ENCODE peak calls at places on chromosomes 1 and 21, in four cellular contexts. One of them, this sample, is unnamed.
A peak's percentile ranks its signal among the peaks of the same experiment; 100 is the strongest.

GRCh38 chr1:204445860-204446412 is 34.3 kb upstream of the PPP1R15B start:
- DNase-seq in left ventricle myocardium inferior: no peak
- DNase-seq in Panc1: no peak
- DNase-seq in GM12865: peak; percentile 66
- DNase-seq in this sample: peak; percentile 35

GRCh38 chr1:21909286-21909759 is 27.8 kb downstream of the HSPG2 start:
- DNase-seq in left ventricle myocardium inferior: no peak
- DNase-seq in Panc1: no peak
- DNase-seq in GM12865: no peak
- DNase-seq in this sample: no peak

GRCh38 chr1:233654667-233655432 is 40.9 kb downstream of the KCNK1 start:
- DNase-seq in left ventricle myocardium inferior: no peak
- DNase-seq in Panc1: no peak
- DNase-seq in GM12865: no peak
- DNase-seq in this sample: no peak

GRCh38 chr1:41236781-41237180 is 5.3 kb downstream of the SCMH1 start:
- DNase-seq in left ventricle myocardium inferior: no peak
- DNase-seq in Panc1: no peak
- DNase-seq in GM12865: no peak
- DNase-seq in this sample: no peak

GRCh38 chr1:29466258-29466657 is 229.9 kb downstream of the PTPRU start:
- DNase-seq in left ventricle myocardium inferior: no peak
- DNase-seq in Panc1: no peak
- DNase-seq in GM12865: no peak
- DNase-seq in this sample: no peak

GRCh38 chr1:53379662-53380002 is 51.8 kb upstream of the LRP8 start:
- DNase-seq in left ventricle myocardium inferior: no peak
- DNase-seq in Panc1: no peak
- DNase-seq in GM12865: no peak
- DNase-seq in this sample: no peak

GRCh38 chr1:218886472-218886871 is 287.2 kb upstream of the LYPLAL1 start:
- DNase-seq in left ventricle myocardium inferior: peak; percentile 59
- DNase-seq in Panc1: no peak
- DNase-seq in GM12865: no peak
- DNase-seq in this sample: no peak

GRCh38 chr1:54080598-54081049 is 27.2 kb downstream of the TCEANC2 start:
- DNase-seq in left ventricle myocardium inferior: no peak
- DNase-seq in Panc1: no peak
- DNase-seq in GM12865: no peak
- DNase-seq in this sample: no peak

GRCh38 chr21:28605138-28605537 is 387.5 kb downstream of the LTN1 start:
- DNase-seq in left ventricle myocardium inferior: no peak
- DNase-seq in Panc1: no peak
- DNase-seq in GM12865: peak; percentile 47
- DNase-seq in this sample: peak; percentile 76

GRCh38 chr1:28955930-28956552 is 41.7 kb downstream of the EPB41 start:
- DNase-seq in left ventricle myocardium inferior: no peak
- DNase-seq in Panc1: peak; percentile 45
- DNase-seq in GM12865: no peak
- DNase-seq in this sample: no peak

GRCh38 chr1:51877434-51878306 is 857 bp downstream of the NRDC start:
- DNase-seq in left ventricle myocardium inferior: no peak
- DNase-seq in Panc1: no peak
- DNase-seq in GM12865: peak; percentile 35
- DNase-seq in this sample: no peak

GRCh38 chr1:97174039-97174704 is 452.6 kb downstream of the PTBP2 start:
- DNase-seq in left ventricle myocardium inferior: no peak
- DNase-seq in Panc1: no peak
- DNase-seq in GM12865: no peak
- DNase-seq in this sample: no peak

GRCh38 chr1:214505134-214505533 is 46.3 kb downstream of the PTPN14 start:
- DNase-seq in left ventricle myocardium inferior: no peak
- DNase-seq in Panc1: no peak
- DNase-seq in GM12865: no peak
- DNase-seq in this sample: no peak

GRCh38 chr1:51512120-51512519 is 6.9 kb downstream of the EPS15 start:
- DNase-seq in left ventricle myocardium inferior: no peak
- DNase-seq in Panc1: no peak
- DNase-seq in GM12865: peak; percentile 51
- DNase-seq in this sample: no peak

GRCh38 chr1:111624382-111624781 is 4.8 kb downstream of the RAP1A start:
- DNase-seq in left ventricle myocardium inferior: no peak
- DNase-seq in Panc1: no peak
- DNase-seq in GM12865: peak; percentile 77
- DNase-seq in this sample: no peak
- H3K4me3 ChIP-seq in left ventricle myocardium inferior: no peak overlapping the region
- H3K4me3 ChIP-seq in Panc1: no peak overlapping the region
- H3K4me3 ChIP-seq in GM12865: peak overlapping the region; percentile 91
- H3K4me3 ChIP-seq in this sample: no peak overlapping the region

GRCh38 chr1:20731057-20731991 is 1.2 kb downstream of the SH2D5 start:
- DNase-seq in left ventricle myocardium inferior: no peak
- DNase-seq in Panc1: no peak
- DNase-seq in GM12865: no peak
- DNase-seq in this sample: no peak

GRCh38 chr1:20735581-20736111 is 3.1 kb upstream of the SH2D5 start:
- DNase-seq in left ventricle myocardium inferior: no peak
- DNase-seq in Panc1: no peak
- DNase-seq in GM12865: no peak
- DNase-seq in this sample: peak; percentile 89

GRCh38 chr1:20732071-20732587 is 374 bp downstream of the SH2D5 start:
- DNase-seq in left ventricle myocardium inferior: peak; percentile 52
- DNase-seq in Panc1: peak; percentile 67
- DNase-seq in GM12865: peak; percentile 56
- DNase-seq in this sample: no peak

GRCh38 chr1:20732588-20733360 is at the start of gene SH2D5:
- DNase-seq in left ventricle myocardium inferior: peak; percentile 36
- DNase-seq in Panc1: peak; percentile 98
- DNase-seq in GM12865: peak; percentile 76
- DNase-seq in this sample: no peak

DNA sequence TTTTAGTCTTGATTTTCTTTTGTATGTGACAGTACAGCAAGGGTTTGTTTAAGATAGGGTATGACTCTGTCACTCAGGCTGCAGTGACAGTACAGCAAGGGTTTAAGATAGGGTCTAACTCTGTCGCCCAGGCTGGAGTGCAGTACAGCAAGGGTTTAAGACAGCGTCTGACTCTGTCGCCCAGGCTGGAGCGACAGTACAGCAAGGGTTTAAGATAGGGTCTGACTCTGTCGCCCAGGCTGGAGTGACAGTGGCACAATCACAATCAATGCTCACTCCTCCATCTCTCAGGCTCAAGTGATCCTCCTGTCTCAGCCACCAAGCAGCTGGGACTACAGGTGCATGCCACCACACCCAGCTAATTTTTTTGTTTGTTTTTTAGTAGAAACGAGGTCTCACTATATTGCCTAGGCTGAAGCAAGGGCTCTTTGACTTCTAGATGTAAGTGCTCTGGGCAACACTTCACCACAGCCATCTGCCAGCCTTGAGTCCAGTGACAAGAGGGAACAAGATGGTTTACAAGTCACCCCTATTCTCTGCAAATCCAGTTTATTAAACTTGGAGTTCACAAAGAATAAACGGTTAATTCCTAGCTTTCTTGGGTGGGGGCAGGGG is 965 bp upstream of the SH2D5 start:
- DNase-seq in left ventricle myocardium inferior: no peak
- DNase-seq in Panc1: no peak
- DNase-seq in GM12865: no peak
- DNase-seq in this sample: no peak
- H3K4me3 ChIP-seq in left ventricle myocardium inferior: peak overlapping the region; percentile 76
- H3K4me3 ChIP-seq in Panc1: peak overlapping the region; percentile 59
- H3K4me3 ChIP-seq in GM12865: no peak overlapping the region
- H3K4me3 ChIP-seq in this sample: no peak overlapping the region

GRCh38 chr1:150162862-150163706 is 13.4 kb downstream of the PLEKHO1 start:
- DNase-seq in left ventricle myocardium inferior: peak; percentile 83
- DNase-seq in Panc1: no peak
- DNase-seq in GM12865: peak; percentile 96
- DNase-seq in this sample: no peak
- H3K4me3 ChIP-seq in left ventricle myocardium inferior: peak overlapping the region; percentile 56
- H3K4me3 ChIP-seq in Panc1: no peak overlapping the region
- H3K4me3 ChIP-seq in GM12865: peak overlapping the region; percentile 70
- H3K4me3 ChIP-seq in this sample: no peak overlapping the region

DNA sequence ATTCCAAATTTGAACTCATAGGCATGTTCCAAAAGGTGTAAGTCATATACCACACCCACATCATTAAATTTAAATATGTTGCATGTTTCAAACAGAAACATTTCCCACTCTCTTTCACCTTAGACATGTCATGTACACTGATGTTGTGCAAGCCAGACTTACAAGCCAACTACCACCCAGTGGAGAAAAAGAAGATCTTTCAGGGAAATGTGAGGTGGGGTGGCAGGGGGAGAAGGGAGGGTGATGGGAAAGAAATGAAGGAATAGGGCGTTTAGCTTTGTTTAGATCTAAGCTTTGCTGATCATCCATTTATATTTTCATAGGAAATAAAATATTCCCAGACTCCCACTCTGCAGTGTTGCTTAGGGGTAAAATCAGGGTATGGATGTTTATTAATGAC is 1.6 kb downstream of the NEGR1 start:
- DNase-seq in left ventricle myocardium inferior: no peak
- DNase-seq in Panc1: no peak
- DNase-seq in GM12865: no peak
- DNase-seq in this sample: no peak
- H3K4me3 ChIP-seq in left ventricle myocardium inferior: peak overlapping the region; percentile 85
- H3K4me3 ChIP-seq in Panc1: no peak overlapping the region
- H3K4me3 ChIP-seq in GM12865: no peak overlapping the region
- H3K4me3 ChIP-seq in this sample: no peak overlapping the region

DNA sequence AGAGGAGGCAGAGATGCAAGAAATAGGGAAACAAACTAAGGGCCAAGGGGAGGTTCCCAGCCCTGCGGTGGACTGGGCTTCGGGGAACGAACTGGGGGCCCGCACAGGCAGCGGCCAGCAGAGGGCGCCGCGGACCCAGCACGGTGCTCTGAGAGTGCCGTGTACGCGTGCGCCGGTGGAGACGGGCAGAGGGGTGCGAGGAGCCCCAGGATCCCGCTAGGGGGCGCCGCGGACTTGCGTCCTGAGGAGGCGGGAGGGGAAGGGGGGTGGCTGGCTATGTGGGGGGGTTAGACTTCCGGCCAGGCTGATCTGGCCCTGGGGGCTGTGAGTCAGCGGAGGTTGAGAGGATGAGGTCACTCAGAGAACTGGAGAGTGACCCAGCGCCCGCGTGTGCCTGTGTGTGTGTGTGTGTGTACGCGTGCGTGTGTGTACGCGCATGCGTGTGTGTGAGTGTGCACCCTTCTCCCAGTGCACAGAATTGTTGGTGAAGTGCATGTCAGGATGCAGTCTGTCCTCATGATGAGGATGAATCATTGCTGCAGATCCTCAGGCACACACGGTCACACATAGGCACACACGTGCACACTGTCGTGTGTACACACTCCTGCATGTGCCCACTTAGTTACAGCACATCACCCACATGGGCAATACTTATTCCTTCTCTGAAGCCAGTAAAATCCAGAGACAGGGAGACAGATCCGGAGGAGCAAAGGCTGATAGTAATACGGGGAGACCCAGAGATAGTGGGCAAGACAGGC is 17.0 kb downstream of the NES start:
- DNase-seq in left ventricle myocardium inferior: peak; percentile 96
- DNase-seq in Panc1: peak; percentile 95
- DNase-seq in GM12865: peak; percentile 98
- DNase-seq in this sample: peak; percentile 89
- H3K4me3 ChIP-seq in left ventricle myocardium inferior: peak overlapping the region; percentile 54
- H3K4me3 ChIP-seq in Panc1: peak overlapping the region; percentile 23
- H3K4me3 ChIP-seq in GM12865: peak overlapping the region; percentile 76
- H3K4me3 ChIP-seq in this sample: peak overlapping the region; percentile 79

GRCh38 chr1:27885620-27886352 is 13.4 kb downstream of the THEMIS2 start:
- DNase-seq in left ventricle myocardium inferior: no peak
- DNase-seq in Panc1: no peak
- DNase-seq in GM12865: no peak
- DNase-seq in this sample: no peak

GRCh38 chr1:27882543-27882903 is 10.2 kb downstream of the THEMIS2 start:
- DNase-seq in left ventricle myocardium inferior: no peak
- DNase-seq in Panc1: no peak
- DNase-seq in GM12865: no peak
- DNase-seq in this sample: no peak

GRCh38 chr1:27885114-27885528 is 12.8 kb downstream of the THEMIS2 start:
- DNase-seq in left ventricle myocardium inferior: peak; percentile 30
- DNase-seq in Panc1: no peak
- DNase-seq in GM12865: no peak
- DNase-seq in this sample: no peak

GRCh38 chr1:27884182-27884954 is 12.0 kb downstream of the THEMIS2 start:
- DNase-seq in left ventricle myocardium inferior: no peak
- DNase-seq in Panc1: no peak
- DNase-seq in GM12865: peak; percentile 91
- DNase-seq in this sample: no peak

DNA sequence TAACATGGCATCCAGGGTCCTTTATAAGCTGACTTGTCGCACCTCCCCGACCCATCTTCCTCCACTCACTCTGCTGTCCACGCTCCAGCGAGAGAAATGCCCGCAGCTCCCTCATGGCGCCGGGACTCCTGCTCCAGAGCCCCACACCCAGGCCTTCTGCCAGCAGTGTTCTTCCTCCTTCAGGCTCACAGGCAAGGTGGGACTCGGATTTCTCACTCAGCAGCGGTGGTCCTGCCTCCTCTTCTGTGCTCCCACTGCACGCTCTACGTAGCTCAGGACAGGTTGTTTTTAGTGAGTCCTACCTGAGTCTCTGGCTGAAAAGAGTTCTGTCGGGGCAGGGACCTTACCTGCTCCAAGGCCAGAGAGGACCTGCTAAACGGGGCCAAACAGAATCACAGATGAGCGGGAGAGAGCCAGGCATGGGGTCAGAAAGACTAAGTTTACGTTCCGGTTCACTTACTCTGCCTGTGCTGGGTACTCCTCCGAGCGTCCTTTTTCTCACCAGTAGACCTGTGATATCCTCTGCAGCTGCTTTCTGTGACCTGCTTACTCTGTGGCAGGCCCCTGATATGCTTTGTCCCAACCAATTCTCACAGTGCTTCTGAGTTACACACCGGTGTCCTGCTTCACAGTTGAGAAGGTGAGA is 11.3 kb downstream of the THEMIS2 start:
- DNase-seq in left ventricle myocardium inferior: no peak
- DNase-seq in Panc1: no peak
- DNase-seq in GM12865: peak; percentile 88
- DNase-seq in this sample: no peak
- H3K4me3 ChIP-seq in left ventricle myocardium inferior: no peak overlapping the region
- H3K4me3 ChIP-seq in Panc1: no peak overlapping the region
- H3K4me3 ChIP-seq in GM12865: peak overlapping the region; percentile 49
- H3K4me3 ChIP-seq in this sample: no peak overlapping the region

DNA sequence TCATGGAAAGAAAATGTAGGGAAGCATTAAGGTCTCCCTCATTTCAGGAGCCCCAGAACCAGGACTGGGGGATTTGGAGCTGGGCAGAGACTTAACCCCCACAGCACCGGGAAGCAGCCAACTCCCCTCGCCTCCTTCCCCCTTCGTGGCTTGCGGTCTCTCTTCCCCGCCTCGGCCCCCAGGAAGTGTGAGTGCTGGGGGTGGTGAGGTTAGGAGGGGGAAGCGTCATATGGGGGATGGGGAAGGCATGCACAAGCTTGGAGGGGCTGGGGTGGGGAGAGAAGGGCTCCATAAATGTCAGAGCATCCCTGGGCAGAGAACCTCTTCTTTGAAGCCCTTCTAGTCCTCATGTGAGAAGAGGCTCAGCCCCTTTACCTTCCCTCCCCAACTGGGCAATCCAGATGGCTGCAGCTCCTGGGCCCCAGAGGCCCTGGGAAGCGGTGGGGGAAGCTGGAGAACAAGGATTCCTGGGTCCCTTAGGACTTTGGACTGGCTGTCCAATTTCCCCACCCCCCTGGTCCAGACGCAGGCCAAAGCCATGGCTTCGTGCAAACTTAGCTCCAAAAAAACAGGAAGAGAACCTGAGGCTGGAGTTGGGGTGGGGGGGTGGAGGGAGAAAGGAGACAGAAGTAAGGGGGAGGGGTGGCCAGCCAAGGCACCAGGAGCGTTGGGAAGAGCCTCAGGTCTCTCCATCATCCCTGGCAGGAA is 7.8 kb downstream of the ZBTB7B start:
- DNase-seq in left ventricle myocardium inferior: no peak
- DNase-seq in Panc1: no peak
- DNase-seq in GM12865: no peak
- DNase-seq in this sample: no peak
- H3K4me3 ChIP-seq in left ventricle myocardium inferior: peak overlapping the region; percentile 45
- H3K4me3 ChIP-seq in Panc1: no peak overlapping the region
- H3K4me3 ChIP-seq in GM12865: no peak overlapping the region
- H3K4me3 ChIP-seq in this sample: no peak overlapping the region